ENCODE peak calls at places on chromosomes 3 and 15, in four cellular contexts. R is AG10803, O is A172, N is H9. K is an unnamed sample.

GRCh38 chr3:115280531-115280930 is 133.4 kb upstream of the ZBTB20 start:
- DNase-seq in N (no peak), R (peak), O (no peak), K (no peak)

GRCh38 chr15:74129411-74130088 is 836 bp upstream of the ISLR2 start:
- DNase-seq in O (no peak), N (peak), R (no peak), K (no peak)

GRCh38 chr3:168327836-168328235 is 232.1 kb upstream of the GOLIM4 start:
- DNase-seq in O (no peak), N (no peak), R (no peak), K (no peak)

GRCh38 chr3:110413291-110413690 is 658.3 kb upstream of the NECTIN3 start:
- DNase-seq in N (no peak), R (no peak), O (peak), K (no peak)

GRCh38 chr3:150567328-150567727 is 20.7 kb downstream of the EIF2A start:
- DNase-seq in R (no peak), O (no peak), N (no peak), K (no peak)

GRCh38 chr3:141710888-141711616 is 27.0 kb upstream of the RNF7 start:
- DNase-seq in O (peak), N (no peak), R (peak), K (no peak)

GRCh38 chr3:133996251-133996661 is 33.5 kb downstream of the SLCO2A1 start:
- DNase-seq in N (peak), O (no peak), R (no peak), K (no peak)

GRCh38 chr3:197300361-197300760 is 1.9 kb upstream of the DLG1 start:
- DNase-seq in N (no peak), O (no peak), R (no peak), K (no peak)

GRCh38 chr3:64642327-64643151 is 45.3 kb downstream of the ADAMTS9 start:
- DNase-seq in R (no peak), N (peak), O (no peak), K (no peak)

GRCh38 chr3:150765949-150766720 is 3.2 kb upstream of the SIAH2 start:
- DNase-seq in R (peak), O (peak), N (no peak), K (peak)

GRCh38 chr15:49187537-49188245 is 17.6 kb downstream of the GALK2 start:
- DNase-seq in O (peak), N (no peak), R (peak), K (no peak)

GRCh38 chr15:28977377-28978010 is 91.7 kb downstream of the APBA2 start:
- DNase-seq in O (peak), N (no peak), R (peak), K (peak)

GRCh38 chr15:74525946-74526345 is 15.1 kb upstream of the ARID3B start:
- DNase-seq in R (peak), N (no peak), O (peak), K (peak)

GRCh38 chr15:60370804-60371700 is 26.7 kb downstream of the ANXA2 start:
- DNase-seq in O (peak), N (no peak), R (peak), K (peak)

GRCh38 chr3:9946112-9947024 is 5.8 kb downstream of the PRRT3 start:
- DNase-seq in N (peak), R (peak), O (no peak), K (peak)

GRCh38 chr15:63238796-63239195 is 38.6 kb upstream of the APH1B start:
- DNase-seq in R (peak), O (peak), N (no peak), K (no peak)

GRCh38 chr15:47743385-47743784 is 26.1 kb downstream of the SEMA6D start:
- DNase-seq in R (no peak), O (no peak), N (no peak), K (no peak)

GRCh38 chr3:187939891-187940290 is 194.6 kb upstream of the BCL6 start:
- DNase-seq in O (no peak), N (no peak), R (no peak), K (no peak)

GRCh38 chr3:21294768-21295167 is 456.2 kb downstream of the ZNF385D start:
- DNase-seq in O (peak), R (peak), N (no peak), K (peak)

GRCh38 chr3:105827101-105827634 is 41.6 kb downstream of the CBLB start:
- DNase-seq in O (no peak), R (no peak), N (no peak), K (no peak)